ENCODE peak calls at places on chromosomes 5 and 9, in six cellular contexts. P is A549, J is K562, A is endothelial cell of umbilical vein, E is GM12878, C is HepG2. O is an unnamed sample.

GRCh38 chr9:93143830-93144530 is 9.9 kb upstream of the NINJ1 start:
- DNase-seq in P (no peak), J (no peak), C (no peak), E (no peak), A (no peak), O (no peak)

GRCh38 chr5:97231025-97231636 is 48.1 kb upstream of the RIOK2 start:
- DNase-seq in C (peak), J (peak), E (peak), A (peak), P (peak), O (peak)

GRCh38 chr5:92429642-92430041 is 1046.5 kb upstream of the ARRDC3 start:
- DNase-seq in E (no peak), P (no peak), C (no peak), A (no peak), J (no peak), O (no peak)

GRCh38 chr5:80083115-80083890 is 48.2 kb downstream of the THBS4 start:
- DNase-seq in A (peak), P (peak), E (no peak), J (peak), C (peak), O (peak)

GRCh38 chr5:90940227-90940995 is 381.8 kb downstream of the ADGRV1 start:
- DNase-seq in J (no peak), C (no peak), E (peak), A (peak), P (no peak), O (no peak)

GRCh38 chr5:132283423-132284043 is 10.7 kb upstream of the SLC22A4 start:
- DNase-seq in J (peak), P (peak), A (peak), C (peak), E (no peak), O (peak)

GRCh38 chr9:124718928-124719327 is 52.2 kb downstream of the NR6A1 start:
- DNase-seq in E (no peak), C (no peak), A (no peak), J (no peak), P (no peak), O (no peak)

GRCh38 chr9:81729141-81729540 is 39.8 kb upstream of the TLE1 start:
- DNase-seq in P (no peak), C (no peak), A (no peak), E (peak), J (no peak), O (no peak)

GRCh38 chr5:129431406-129431805 is 28.7 kb upstream of the ADAMTS19 start:
- DNase-seq in A (no peak), E (no peak), J (no peak), P (no peak), C (no peak), O (no peak)

GRCh38 chr9:136835162-136835931 is 6.9 kb upstream of the AJM1 start:
- DNase-seq in A (no peak), J (no peak), C (no peak), E (no peak), P (no peak), O (no peak)

GRCh38 chr5:36982146-36982545 is 105.6 kb downstream of the NIPBL start:
- DNase-seq in A (no peak), E (no peak), C (no peak), J (no peak), P (no peak), O (no peak)

GRCh38 chr9:91946196-91946595 is 3.8 kb downstream of the ROR2 start:
- DNase-seq in E (no peak), A (no peak), P (no peak), J (no peak), C (no peak), O (no peak)

GRCh38 chr5:153796527-153796926 is 242.2 kb downstream of the FAM114A2 start:
- DNase-seq in E (no peak), J (no peak), C (no peak), A (no peak), P (no peak), O (no peak)

GRCh38 chr9:135353935-135354334 is 125.6 kb upstream of the PPP1R26 start:
- DNase-seq in A (no peak), J (no peak), C (no peak), E (no peak), P (no peak), O (no peak)

GRCh38 chr5:52915176-52915875 is 73.8 kb upstream of the ITGA2 start:
- DNase-seq in J (peak), P (peak), E (peak), A (peak), C (peak), O (peak)

GRCh38 chr5:76874088-76874581 is 24.3 kb downstream of the S100Z start:
- DNase-seq in E (peak), P (no peak), C (no peak), A (no peak), J (peak), O (peak)

GRCh38 chr5:78753093-78753531 is 104.5 kb upstream of the LHFPL2 start:
- DNase-seq in J (no peak), A (no peak), C (no peak), P (no peak), E (no peak), O (no peak)

GRCh38 chr5:64767959-64768357 is 533 bp downstream of the SREK1IP1 start:
- DNase-seq in P (no peak), C (peak), J (peak), E (no peak), A (peak), O (peak)

GRCh38 chr9:121767176-121767769 is 115.8 kb downstream of the DAB2IP start:
- DNase-seq in E (no peak), J (no peak), A (no peak), P (no peak), C (no peak), O (no peak)

GRCh38 chr5:173534664-173535063 is 81.8 kb downstream of the BOD1 start:
- DNase-seq in P (no peak), J (no peak), E (no peak), C (no peak), A (no peak), O (no peak)

GRCh38 chr9:23493219-23493618 is 332.8 kb downstream of the ELAVL2 start:
- DNase-seq in P (no peak), E (no peak), C (no peak), A (no peak), J (no peak), O (no peak)

GRCh38 chr5:74310386-74310785 is 330.1 kb downstream of the ENC1 start:
- DNase-seq in A (no peak), C (no peak), J (no peak), E (no peak), P (no peak), O (no peak)

GRCh38 chr5:135039526-135040296 is 5.7 kb upstream of the PITX1 start:
- DNase-seq in E (no peak), P (peak), A (no peak), J (no peak), C (no peak), O (no peak)

GRCh38 chr9:18629136-18629535 is 155.2 kb downstream of the ADAMTSL1 start:
- DNase-seq in C (no peak), P (no peak), E (no peak), J (no peak), A (peak), O (no peak)

GRCh38 chr9:18638448-18639249 is 164.7 kb downstream of the ADAMTSL1 start:
- DNase-seq in A (no peak), C (no peak), E (no peak), J (no peak), P (no peak), O (no peak)

GRCh38 chr9:18636781-18637180 is 162.8 kb downstream of the ADAMTSL1 start:
- DNase-seq in A (no peak), P (no peak), E (no peak), C (no peak), J (no peak), O (no peak)

GRCh38 chr9:18632624-18633407 is 158.9 kb downstream of the ADAMTSL1 start:
- DNase-seq in P (no peak), C (no peak), J (no peak), A (peak), E (no peak), O (no peak)
- TF ChIP-seq MAX in P (no peak), C (no peak), J (no peak), A (no peak), E (no peak), O (no peak)

DNA sequence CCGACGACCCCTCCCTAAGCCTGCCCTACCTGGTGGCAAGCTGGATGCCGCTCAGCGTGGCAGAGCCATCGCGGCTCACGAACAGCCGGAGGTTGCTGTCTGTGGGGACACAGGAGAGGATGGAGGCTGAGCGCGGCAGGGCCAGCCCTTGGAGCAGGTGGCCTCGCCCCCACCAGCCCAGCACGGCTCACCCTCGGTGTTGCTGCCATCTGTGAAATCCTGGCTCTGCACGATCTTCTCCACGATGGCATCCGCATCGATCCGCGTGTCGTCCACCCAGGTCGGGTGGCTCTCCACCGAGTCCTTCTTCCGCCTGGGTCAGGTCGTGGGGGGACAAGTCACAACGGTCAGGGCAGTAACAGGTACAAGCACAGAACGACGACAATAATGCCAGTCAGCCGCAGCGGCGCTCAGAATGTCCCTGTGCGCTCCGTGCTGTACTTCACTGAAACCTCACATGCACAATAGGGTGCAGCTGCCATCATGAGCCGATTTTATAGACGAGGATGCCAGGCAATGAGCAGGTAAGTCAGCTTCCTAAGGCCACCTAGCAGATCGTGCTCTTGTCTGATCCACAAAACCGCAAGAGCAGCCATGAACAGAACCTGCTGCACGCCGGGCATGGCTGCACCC is 7.0 kb upstream of the DPM2 start:
- DNase-seq in J (no peak), A (no peak), C (no peak), P (no peak), E (no peak), O (no peak)
- TF ChIP-seq MYC in J (no peak), A (no peak), C (no peak), P (no peak), E (no peak), O (no peak)

GRCh38 chr9:11326231-11326630 is 713.4 kb upstream of the PTPRD start:
- DNase-seq in A (no peak), C (no peak), P (no peak), J (no peak), E (no peak), O (no peak)

GRCh38 chr9:11328326-11328725 is 715.5 kb upstream of the PTPRD start:
- DNase-seq in J (no peak), P (no peak), E (no peak), A (no peak), C (no peak), O (no peak)
- TF ChIP-seq MAX in J (no peak), P (no peak), E (no peak), A (no peak), C (no peak), O (no peak)

GRCh38 chr9:130555968-130556367 is 23.4 kb upstream of the FUBP3 start:
- DNase-seq in P (no peak), E (no peak), C (no peak), J (no peak), A (no peak), O (no peak)
- TF ChIP-seq MYC in P (no peak), E (no peak), C (no peak), J (no peak), A (no peak), O (no peak)

GRCh38 chr5:180595381-180596114 is 4.2 kb upstream of the SCGB3A1 start:
- DNase-seq in E (no peak), A (no peak), J (no peak), C (no peak), P (no peak), O (no peak)

GRCh38 chr5:180593446-180594206 is 2.3 kb upstream of the SCGB3A1 start:
- DNase-seq in E (no peak), P (no peak), C (no peak), A (no peak), J (no peak), O (no peak)

GRCh38 chr5:180595046-180595379 is 3.7 kb upstream of the SCGB3A1 start:
- DNase-seq in P (no peak), C (no peak), A (no peak), E (no peak), J (no peak), O (no peak)

GRCh38 chr5:180596115-180596667 is 4.9 kb upstream of the SCGB3A1 start:
- DNase-seq in J (no peak), C (no peak), A (no peak), E (no peak), P (no peak), O (no peak)

GRCh38 chr5:180594311-180595045 is 3.2 kb upstream of the SCGB3A1 start:
- DNase-seq in P (no peak), C (no peak), A (no peak), E (no peak), J (peak), O (no peak)
- TF ChIP-seq MAX in P (no peak), C (no peak), A (no peak), E (no peak), J (no peak), O (no peak)

GRCh38 chr9:94700445-94700844 is 26.1 kb upstream of the AOPEP start:
- DNase-seq in E (no peak), J (no peak), C (no peak), A (no peak), P (no peak), O (no peak)

GRCh38 chr9:94696545-94696944 is 30.0 kb upstream of the AOPEP start:
- DNase-seq in C (no peak), J (no peak), E (no peak), A (no peak), P (no peak), O (no peak)

GRCh38 chr9:94693485-94694191 is 32.9 kb upstream of the AOPEP start:
- DNase-seq in A (no peak), J (no peak), C (no peak), E (no peak), P (no peak), O (no peak)

GRCh38 chr9:94699715-94700114 is 26.8 kb upstream of the AOPEP start:
- DNase-seq in C (no peak), A (no peak), J (no peak), E (no peak), P (no peak), O (no peak)

DNA sequence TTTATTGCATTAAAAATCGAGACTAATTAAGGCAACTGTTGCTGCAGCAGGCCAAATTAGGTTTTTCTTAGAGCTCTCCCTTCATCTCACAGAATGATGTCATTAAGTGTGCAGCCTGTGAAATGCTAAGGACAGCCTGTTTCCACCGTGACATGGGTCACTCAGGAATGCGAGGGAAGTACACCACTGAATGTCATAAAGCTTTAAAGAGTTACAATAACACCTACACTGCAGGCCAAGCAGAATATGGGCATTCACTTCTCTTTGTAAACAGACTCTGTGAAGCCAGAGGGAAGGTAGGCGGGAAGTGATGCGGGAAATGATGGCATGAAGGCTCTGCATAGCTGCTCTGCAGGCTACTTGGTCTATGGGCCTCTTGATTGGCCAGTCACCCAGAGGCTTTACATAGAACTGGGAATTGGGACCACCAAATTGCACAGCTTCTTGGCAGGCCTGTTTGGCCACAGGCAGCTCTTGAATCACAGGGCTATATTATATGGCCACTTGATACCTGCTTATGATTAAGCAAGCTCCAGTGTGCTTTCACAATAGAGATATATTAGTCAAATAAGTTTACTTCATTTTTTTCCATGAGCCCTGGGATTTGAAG is 28.4 kb upstream of the AOPEP start:
- DNase-seq in J (no peak), C (peak), A (no peak), P (no peak), E (no peak), O (no peak)
- TF ChIP-seq MYC in J (no peak), C (no peak), A (no peak), P (no peak), E (no peak), O (no peak)

O was measured in NB4.